ENCODE peak calls at places on chromosomes 2 and 18, in nine cellular contexts. S, V, B, P, T, Q, Y, N and K are unnamed samples.
A peak's percentile ranks its signal among the peaks of the same experiment; 100 is the strongest.

GRCh38 chr2:7281802-7282201 is 364.6 kb downstream of the RNF144A start:
- DNase-seq in S (no peak), V (no peak), B (no peak), P (no peak), T (no peak), Q (no peak), Y (no peak), N (no peak), K (no peak)

GRCh38 chr2:203533696-203534471 is 1.2 kb downstream of the RAPH1 start:
- DNase-seq in S (no peak), V (peak; percentile 19), B (no peak), P (no peak), T (peak; percentile 77), Q (no peak), Y (no peak), N (peak; percentile 26), K (peak; percentile 30)

GRCh38 chr2:219273887-219274391 is 5.2 kb upstream of the DNAJB2 start:
- DNase-seq in S (no peak), V (no peak), B (no peak), P (no peak), T (no peak), Q (no peak), Y (no peak), N (no peak), K (no peak)

GRCh38 chr18:46563317-46563716 is 93.7 kb downstream of the LOXHD1 start:
- DNase-seq in S (no peak), V (no peak), B (no peak), P (peak; percentile 51), T (no peak), Q (no peak), Y (no peak), N (no peak), K (no peak)

GRCh38 chr2:69767034-69767433 is 25.1 kb downstream of the ANXA4 start:
- DNase-seq in S (no peak), V (no peak), B (no peak), P (no peak), T (peak; percentile 51), Q (no peak), Y (peak; percentile 36), N (peak; percentile 79), K (no peak)

GRCh38 chr18:10863026-10863425 is 286.3 kb downstream of the PIEZO2 start:
- DNase-seq in S (no peak), V (no peak), B (no peak), P (no peak), T (no peak), Q (no peak), Y (no peak), N (peak; percentile 39), K (no peak)

GRCh38 chr2:48482774-48483173 is 47.2 kb upstream of the STON1 start:
- DNase-seq in S (no peak), V (no peak), B (peak; percentile 21), P (no peak), T (peak; percentile 60), Q (no peak), Y (peak; percentile 34), N (no peak), K (no peak)

GRCh38 chr18:79062806-79063205 is 6.4 kb upstream of the ATP9B start:
- DNase-seq in S (no peak), V (no peak), B (no peak), P (no peak), T (no peak), Q (no peak), Y (no peak), N (no peak), K (no peak)

GRCh38 chr2:30105556-30105955 is 41.3 kb upstream of the YPEL5 start:
- DNase-seq in S (no peak), V (no peak), B (no peak), P (no peak), T (no peak), Q (no peak), Y (no peak), N (no peak), K (no peak)

GRCh38 chr2:60091884-60092283 is 461.6 kb downstream of the BCL11A start:
- DNase-seq in S (no peak), V (no peak), B (peak; percentile 74), P (no peak), T (no peak), Q (no peak), Y (no peak), N (no peak), K (no peak)

GRCh38 chr2:121234791-121235190 is 50.2 kb downstream of the TFCP2L1 start:
- DNase-seq in S (no peak), V (no peak), B (no peak), P (no peak), T (no peak), Q (no peak), Y (no peak), N (no peak), K (no peak)

GRCh38 chr2:128474014-128474961 is 155.6 kb upstream of the HS6ST1 start:
- DNase-seq in S (no peak), V (no peak), B (no peak), P (no peak), T (no peak), Q (no peak), Y (no peak), N (no peak), K (no peak)

GRCh38 chr2:218961229-218961628 is 1.8 kb downstream of the CDK5R2 start:
- DNase-seq in S (no peak), V (peak; percentile 31), B (no peak), P (no peak), T (no peak), Q (no peak), Y (no peak), N (no peak), K (no peak)

GRCh38 chr2:162369577-162369976 is 25.6 kb downstream of the GCA start:
- DNase-seq in S (no peak), V (no peak), B (no peak), P (no peak), T (no peak), Q (no peak), Y (no peak), N (no peak), K (no peak)

GRCh38 chr2:33512112-33512511 is 35.7 kb downstream of the RASGRP3 start:
- DNase-seq in S (no peak), V (no peak), B (no peak), P (no peak), T (no peak), Q (no peak), Y (no peak), N (no peak), K (no peak)

GRCh38 chr2:161556440-161556839 is 67.8 kb upstream of the SLC4A10 start:
- DNase-seq in S (no peak), V (no peak), B (no peak), P (no peak), T (peak; percentile 1), Q (no peak), Y (no peak), N (no peak), K (no peak)

GRCh38 chr2:20365249-20365817 is 14.7 kb upstream of the PUM2 start:
- DNase-seq in S (no peak), V (no peak), B (no peak), P (no peak), T (peak; percentile 35), Q (peak; percentile 35), Y (no peak), N (no peak), K (no peak)

GRCh38 chr18:63365909-63366269 is 1.1 kb downstream of the KDSR start:
- DNase-seq in S (no peak), V (no peak), B (no peak), P (no peak), T (peak; percentile 24), Q (no peak), Y (no peak), N (no peak), K (no peak)

GRCh38 chr2:187642498-187642897 is 88.3 kb upstream of the TFPI start:
- DNase-seq in S (no peak), V (no peak), B (no peak), P (no peak), T (no peak), Q (no peak), Y (no peak), N (no peak), K (no peak)

GRCh38 chr18:58848685-58849084 is 16.0 kb upstream of the ZNF532 start:
- DNase-seq in S (no peak), V (no peak), B (no peak), P (peak; percentile 75), T (peak; percentile 76), Q (no peak), Y (no peak), N (no peak), K (no peak)

GRCh38 chr2:76044701-76045100 is 334.0 kb upstream of the GCFC2 start:
- DNase-seq in S (no peak), V (no peak), B (no peak), P (no peak), T (no peak), Q (no peak), Y (no peak), N (no peak), K (no peak)

GRCh38 chr2:71560286-71561011 is 107.1 kb downstream of the DYSF start:
- DNase-seq in S (no peak), V (no peak), B (no peak), P (no peak), T (no peak), Q (no peak), Y (no peak), N (no peak), K (no peak)

GRCh38 chr2:199424160-199424559 is 33.6 kb downstream of the SATB2 start:
- DNase-seq in S (no peak), V (no peak), B (no peak), P (no peak), T (no peak), Q (no peak), Y (no peak), N (no peak), K (no peak)

GRCh38 chr18:11909597-11910026 is 1.5 kb upstream of the MPPE1 start:
- DNase-seq in S (no peak), V (no peak), B (peak; percentile 26), P (no peak), T (peak; percentile 49), Q (no peak), Y (no peak), N (no peak), K (no peak)